ENCODE peak calls at places on chromosomes 12 and 14, in six cellular contexts. P is skeletal muscle cell, U is lower lobe of right lung, K is activated T-cell treated with anti-CD3 and anti-CD28 coated beads for 48 hours, H is HCT116, V is SK-MEL-5. B is an unnamed sample.

GRCh38 chr14:24659916-24660570 is 26.1 kb upstream of the GZMB start:
- DNase-seq in P (no peak), U (no peak), K (no peak), H (no peak), V (no peak), B (no peak)

GRCh38 chr12:75959060-75959459 is 72.5 kb downstream of the PHLDA1 start:
- DNase-seq in P (no peak), U (no peak), K (no peak), H (no peak), V (no peak), B (no peak)

GRCh38 chr14:24426912-24427536 is 2.4 kb downstream of the CBLN3 start:
- DNase-seq in P (no peak), U (no peak), K (no peak), H (no peak), V (no peak), B (no peak)

GRCh38 chr12:1803736-1804135 is 16.6 kb upstream of the LRTM2 start:
- DNase-seq in P (no peak), U (no peak), K (no peak), H (no peak), V (no peak), B (no peak)

GRCh38 chr12:71335668-71336257 is 103.8 kb upstream of the LGR5 start:
- DNase-seq in P (no peak), U (no peak), K (no peak), H (no peak), V (no peak), B (no peak)

GRCh38 chr14:32595496-32595895 is 266.4 kb downstream of the AKAP6 start:
- DNase-seq in P (no peak), U (no peak), K (no peak), H (no peak), V (no peak), B (no peak)

GRCh38 chr14:104931771-104932675 is 7.3 kb downstream of the PLD4 start:
- DNase-seq in P (no peak), U (peak), K (no peak), H (no peak), V (no peak), B (no peak)

GRCh38 chr12:92717202-92717601 is 14.4 kb downstream of the PLEKHG7 start:
- DNase-seq in P (peak), U (no peak), K (no peak), H (peak), V (peak), B (no peak)

GRCh38 chr12:13976880-13977279 is 4.5 kb downstream of the GRIN2B start:
- DNase-seq in P (no peak), U (no peak), K (no peak), H (no peak), V (peak), B (no peak)

GRCh38 chr14:29521526-29522137 is 406.0 kb downstream of the PRKD1 start:
- DNase-seq in P (no peak), U (no peak), K (no peak), H (no peak), V (peak), B (no peak)

GRCh38 chr14:89635615-89636014 is 218.6 kb upstream of the FOXN3 start:
- DNase-seq in P (no peak), U (no peak), K (no peak), H (no peak), V (no peak), B (no peak)

GRCh38 chr12:54016478-54016964 is 7.7 kb downstream of the HOXC8 start:
- DNase-seq in P (peak), U (no peak), K (no peak), H (no peak), V (peak), B (peak)

GRCh38 chr12:41224066-41224465 is 35.9 kb downstream of the PDZRN4 start:
- DNase-seq in P (no peak), U (no peak), K (no peak), H (no peak), V (no peak), B (no peak)

GRCh38 chr12:87430444-87430843 is 598.8 kb downstream of the C12orf50 start:
- DNase-seq in P (no peak), U (no peak), K (no peak), H (no peak), V (no peak), B (no peak)

GRCh38 chr12:108340037-108340436 is 926 bp upstream of the CMKLR1 start:
- DNase-seq in P (no peak), U (peak), K (no peak), H (no peak), V (no peak), B (no peak)

GRCh38 chr12:116426391-116427136 is 132.6 kb upstream of the MAP1LC3B2 start:
- DNase-seq in P (peak), U (no peak), K (no peak), H (peak), V (peak), B (peak)

GRCh38 chr12:3490848-3491382 is at the start of gene PRMT8:
- DNase-seq in P (no peak), U (no peak), K (no peak), H (no peak), V (no peak), B (no peak)

GRCh38 chr14:66920196-66920595 is 269.0 kb upstream of the GARIN2 start:
- DNase-seq in P (no peak), U (no peak), K (no peak), H (no peak), V (no peak), B (no peak)

GRCh38 chr12:53820503-53820902 is 68.7 kb upstream of the CISTR start:
- DNase-seq in P (no peak), U (no peak), K (no peak), H (no peak), V (peak), B (no peak)

GRCh38 chr12:132006056-132006680 is 56.4 kb downstream of the EP400 start:
- DNase-seq in P (no peak), U (no peak), K (no peak), H (no peak), V (no peak), B (no peak)

GRCh38 chr12:27952510-27952909 is 20.0 kb downstream of the PTHLH start:
- DNase-seq in P (no peak), U (no peak), K (no peak), H (no peak), V (no peak), B (no peak)

GRCh38 chr12:123720141-123720814 is 8.1 kb downstream of the ATP6V0A2 start:
- DNase-seq in P (no peak), U (no peak), K (no peak), H (no peak), V (no peak), B (no peak)

GRCh38 chr14:103755060-103755459 is 39.5 kb downstream of the ZFYVE21 start:
- DNase-seq in P (no peak), U (no peak), K (no peak), H (no peak), V (no peak), B (no peak)

GRCh38 chr14:36085861-36086260 is 90.7 kb downstream of the PTCSC3 start:
- DNase-seq in P (no peak), U (no peak), K (no peak), H (no peak), V (peak), B (no peak)

GRCh38 chr14:35352274-35353233 is 52.0 kb downstream of the NFKBIA start:
- DNase-seq in P (no peak), U (peak), K (no peak), H (no peak), V (no peak), B (no peak)

GRCh38 chr14:52313903-52314481 is at the start of gene PTGER2:
- DNase-seq in P (peak), U (peak), K (peak), H (peak), V (peak), B (peak)

GRCh38 chr12:89383235-89384049 is 31.1 kb upstream of the DUSP6 start:
- DNase-seq in P (peak), U (no peak), K (no peak), H (no peak), V (no peak), B (no peak)

GRCh38 chr12:77407951-77408350 is 342.6 kb upstream of the E2F7 start:
- DNase-seq in P (no peak), U (no peak), K (no peak), H (no peak), V (no peak), B (no peak)

GRCh38 chr14:74571441-74571841 is 40.6 kb downstream of the LTBP2 start:
- DNase-seq in P (no peak), U (no peak), K (no peak), H (no peak), V (no peak), B (no peak)

GRCh38 chr12:71521125-71521524 is 81.5 kb downstream of the LGR5 start:
- DNase-seq in P (no peak), U (no peak), K (no peak), H (no peak), V (no peak), B (no peak)

GRCh38 chr14:29649170-29649569 is 278.5 kb downstream of the PRKD1 start:
- DNase-seq in P (no peak), U (no peak), K (no peak), H (no peak), V (no peak), B (no peak)

GRCh38 chr12:60205500-60205899 is 609.7 kb downstream of the SLC16A7 start:
- DNase-seq in P (peak), U (no peak), K (no peak), H (no peak), V (peak), B (no peak)

GRCh38 chr14:26841920-26842741 is 244.3 kb upstream of the NOVA1 start:
- DNase-seq in P (peak), U (no peak), K (no peak), H (no peak), V (peak), B (no peak)

GRCh38 chr12:124808276-124808675 is 55.4 kb downstream of the SCARB1 start:
- DNase-seq in P (no peak), U (no peak), K (no peak), H (no peak), V (no peak), B (no peak)

GRCh38 chr14:74085047-74085637 is 386 bp downstream of the LIN52 start:
- DNase-seq in P (no peak), U (no peak), K (peak), H (no peak), V (peak), B (peak)

GRCh38 chr14:105907276-105907675 is 380.9 kb downstream of the TMEM121 start:
- DNase-seq in P (no peak), U (no peak), K (no peak), H (no peak), V (no peak), B (no peak)

GRCh38 chr14:82180057-82180620 is 646.5 kb upstream of the SEL1L start:
- DNase-seq in P (no peak), U (no peak), K (no peak), H (no peak), V (no peak), B (no peak)

B was measured in COLO829.